ENCODE peak calls at places on chromosomes 3 and 15, in four cellular contexts. One of them, this sample, is unnamed.

GRCh38 chr15:45162771-45163507 is 24.8 kb downstream of the SHF start:
- DNase-seq in GM04503: no peak
- DNase-seq in CD8-positive, alpha-beta memory T cell: peak
- DNase-seq in hepatocyte: peak
- DNase-seq in this sample: peak

GRCh38 chr3:18443670-18444596 is 18.8 kb upstream of the SATB1 start:
- DNase-seq in GM04503: no peak
- DNase-seq in CD8-positive, alpha-beta memory T cell: no peak
- DNase-seq in hepatocyte: peak
- DNase-seq in this sample: no peak

GRCh38 chr15:80685628-80686027 is 9.5 kb upstream of the ABHD17C start:
- DNase-seq in GM04503: no peak
- DNase-seq in CD8-positive, alpha-beta memory T cell: no peak
- DNase-seq in hepatocyte: no peak
- DNase-seq in this sample: no peak

GRCh38 chr15:40249477-40250303 is 10.8 kb downstream of the PAK6 start:
- DNase-seq in GM04503: peak
- DNase-seq in CD8-positive, alpha-beta memory T cell: no peak
- DNase-seq in hepatocyte: no peak
- DNase-seq in this sample: no peak

GRCh38 chr3:45191924-45192417 is 34.1 kb downstream of the TMEM158 start:
- DNase-seq in GM04503: no peak
- DNase-seq in CD8-positive, alpha-beta memory T cell: no peak
- DNase-seq in hepatocyte: no peak
- DNase-seq in this sample: no peak

GRCh38 chr3:128307029-128307633 is 153.8 kb downstream of the EEFSEC start:
- DNase-seq in GM04503: no peak
- DNase-seq in CD8-positive, alpha-beta memory T cell: no peak
- DNase-seq in hepatocyte: peak
- DNase-seq in this sample: peak

GRCh38 chr3:46372492-46373359 is 2.0 kb downstream of the CCR5 start:
- DNase-seq in GM04503: no peak
- DNase-seq in CD8-positive, alpha-beta memory T cell: peak
- DNase-seq in hepatocyte: peak
- DNase-seq in this sample: no peak

GRCh38 chr3:83189634-83190033 is 1428.2 kb upstream of the GBE1 start:
- DNase-seq in GM04503: no peak
- DNase-seq in CD8-positive, alpha-beta memory T cell: no peak
- DNase-seq in hepatocyte: no peak
- DNase-seq in this sample: no peak

GRCh38 chr3:100900671-100901070 is 92.5 kb downstream of the ABI3BP start:
- DNase-seq in GM04503: no peak
- DNase-seq in CD8-positive, alpha-beta memory T cell: no peak
- DNase-seq in hepatocyte: no peak
- DNase-seq in this sample: no peak

GRCh38 chr3:183988216-183988790 is 29.4 kb downstream of the ABCC5 start:
- DNase-seq in GM04503: peak
- DNase-seq in CD8-positive, alpha-beta memory T cell: no peak
- DNase-seq in hepatocyte: peak
- DNase-seq in this sample: no peak

GRCh38 chr15:44219073-44219472 is 24.0 kb upstream of the FRMD5 start:
- DNase-seq in GM04503: no peak
- DNase-seq in CD8-positive, alpha-beta memory T cell: no peak
- DNase-seq in hepatocyte: no peak
- DNase-seq in this sample: no peak

GRCh38 chr3:5198986-5199731 is 11.7 kb downstream of the EDEM1 start:
- DNase-seq in GM04503: no peak
- DNase-seq in CD8-positive, alpha-beta memory T cell: no peak
- DNase-seq in hepatocyte: no peak
- DNase-seq in this sample: no peak

GRCh38 chr3:9214599-9214998 is 34.8 kb downstream of the SRGAP3 start:
- DNase-seq in GM04503: peak
- DNase-seq in CD8-positive, alpha-beta memory T cell: no peak
- DNase-seq in hepatocyte: no peak
- DNase-seq in this sample: no peak

GRCh38 chr3:58434511-58434910 is 879 bp upstream of the PDHB start:
- DNase-seq in GM04503: no peak
- DNase-seq in CD8-positive, alpha-beta memory T cell: no peak
- DNase-seq in hepatocyte: no peak
- DNase-seq in this sample: no peak

GRCh38 chr3:187281191-187281714 is 10.3 kb downstream of the MASP1 start:
- DNase-seq in GM04503: peak
- DNase-seq in CD8-positive, alpha-beta memory T cell: no peak
- DNase-seq in hepatocyte: peak
- DNase-seq in this sample: no peak

GRCh38 chr15:81108427-81108826 is 25.6 kb upstream of the CFAP161 start:
- DNase-seq in GM04503: no peak
- DNase-seq in CD8-positive, alpha-beta memory T cell: no peak
- DNase-seq in hepatocyte: no peak
- DNase-seq in this sample: no peak

GRCh38 chr3:39052613-39053012 is 797 bp downstream of the WDR48 start:
- DNase-seq in GM04503: no peak
- DNase-seq in CD8-positive, alpha-beta memory T cell: no peak
- DNase-seq in hepatocyte: no peak
- DNase-seq in this sample: no peak

GRCh38 chr15:60179786-60180391 is 175.8 kb downstream of the FOXB1 start:
- DNase-seq in GM04503: peak
- DNase-seq in CD8-positive, alpha-beta memory T cell: peak
- DNase-seq in hepatocyte: peak
- DNase-seq in this sample: no peak

GRCh38 chr3:41698931-41699330 is 263.0 kb downstream of the ULK4 start:
- DNase-seq in GM04503: no peak
- DNase-seq in CD8-positive, alpha-beta memory T cell: no peak
- DNase-seq in hepatocyte: no peak
- DNase-seq in this sample: no peak

GRCh38 chr3:80018375-80018774 is 250.6 kb upstream of the ROBO1 start:
- DNase-seq in GM04503: no peak
- DNase-seq in CD8-positive, alpha-beta memory T cell: no peak
- DNase-seq in hepatocyte: no peak
- DNase-seq in this sample: no peak

GRCh38 chr15:59260090-59260489 is 53.4 kb downstream of the LDHAL6B start:
- DNase-seq in GM04503: no peak
- DNase-seq in CD8-positive, alpha-beta memory T cell: no peak
- DNase-seq in hepatocyte: no peak
- DNase-seq in this sample: no peak

GRCh38 chr3:34140606-34141005 is 342.2 kb downstream of the PDCD6IP start:
- DNase-seq in GM04503: no peak
- DNase-seq in CD8-positive, alpha-beta memory T cell: no peak
- DNase-seq in hepatocyte: no peak
- DNase-seq in this sample: no peak

GRCh38 chr3:146160964-146161724 is at the start of gene PLOD2:
- DNase-seq in GM04503: peak
- DNase-seq in CD8-positive, alpha-beta memory T cell: no peak
- DNase-seq in hepatocyte: peak
- DNase-seq in this sample: peak

GRCh38 chr15:28271697-28272250 is 50.2 kb downstream of the HERC2 start:
- DNase-seq in GM04503: no peak
- DNase-seq in CD8-positive, alpha-beta memory T cell: no peak
- DNase-seq in hepatocyte: no peak
- DNase-seq in this sample: no peak

GRCh38 chr15:38883987-38884386 is 319.4 kb upstream of the RASGRP1 start:
- DNase-seq in GM04503: peak
- DNase-seq in CD8-positive, alpha-beta memory T cell: no peak
- DNase-seq in hepatocyte: no peak
- DNase-seq in this sample: no peak

GRCh38 chr3:10224794-10225660 is 23.2 kb upstream of the TATDN2 start:
- DNase-seq in GM04503: no peak
- DNase-seq in CD8-positive, alpha-beta memory T cell: peak
- DNase-seq in hepatocyte: peak
- DNase-seq in this sample: no peak

GRCh38 chr3:169432692-169433432 is 230.7 kb downstream of the MECOM start:
- DNase-seq in GM04503: no peak
- DNase-seq in CD8-positive, alpha-beta memory T cell: no peak
- DNase-seq in hepatocyte: no peak
- DNase-seq in this sample: no peak

GRCh38 chr3:194100856-194101390 is 35.0 kb upstream of the HES1 start:
- DNase-seq in GM04503: no peak
- DNase-seq in CD8-positive, alpha-beta memory T cell: no peak
- DNase-seq in hepatocyte: peak
- DNase-seq in this sample: no peak

GRCh38 chr3:158725348-158725966 is 6.8 kb downstream of the RARRES1 start:
- DNase-seq in GM04503: peak
- DNase-seq in CD8-positive, alpha-beta memory T cell: no peak
- DNase-seq in hepatocyte: peak
- DNase-seq in this sample: no peak

GRCh38 chr3:180913582-180914404 is 1.3 kb downstream of the FXR1 start:
- DNase-seq in GM04503: no peak
- DNase-seq in CD8-positive, alpha-beta memory T cell: no peak
- DNase-seq in hepatocyte: no peak
- DNase-seq in this sample: no peak

GRCh38 chr15:25775317-25775912 is 87.7 kb downstream of the ATP10A start:
- DNase-seq in GM04503: peak
- DNase-seq in CD8-positive, alpha-beta memory T cell: no peak
- DNase-seq in hepatocyte: peak
- DNase-seq in this sample: peak

GRCh38 chr3:189708375-189708774 is 77.2 kb downstream of the TP63 start:
- DNase-seq in GM04503: no peak
- DNase-seq in CD8-positive, alpha-beta memory T cell: no peak
- DNase-seq in hepatocyte: no peak
- DNase-seq in this sample: no peak

GRCh38 chr3:139093840-139094239 is 49.1 kb upstream of the PRR23C start:
- DNase-seq in GM04503: no peak
- DNase-seq in CD8-positive, alpha-beta memory T cell: no peak
- DNase-seq in hepatocyte: no peak
- DNase-seq in this sample: no peak

GRCh38 chr3:190552969-190553759 is 39.3 kb downstream of the IL1RAP start:
- DNase-seq in GM04503: no peak
- DNase-seq in CD8-positive, alpha-beta memory T cell: no peak
- DNase-seq in hepatocyte: no peak
- DNase-seq in this sample: no peak

GRCh38 chr15:74226761-74227540 is 9.2 kb upstream of the CCDC33 start:
- DNase-seq in GM04503: no peak
- DNase-seq in CD8-positive, alpha-beta memory T cell: no peak
- DNase-seq in hepatocyte: no peak
- DNase-seq in this sample: no peak